ENCODE peak calls at places on chromosomes 13 and 19, in ten cellular contexts. M is GM23338, A is endodermal cell, U is fibroblast of the aortic adventitia, Z is thoracic aorta, T is left ventricle myocardium inferior, Q is kidney epithelial cell, R is OCI-LY7, X is lower lobe of right lung, C is heart left ventricle. L is an unnamed sample.

GRCh38 chr19:22428299-22428913 is 6.3 kb upstream of the ZNF98 start:
- DNase-seq in Q (no peak), T (no peak), C (no peak), Z (no peak), A (no peak), U (no peak), X (no peak), R (no peak), M (no peak), L (no peak)

GRCh38 chr19:4057913-4058695 is 8.6 kb downstream of the ZBTB7A start:
- DNase-seq in T (peak; percentile 84), C (peak; percentile 89), R (no peak), A (no peak), Q (no peak), U (peak; percentile 90), M (peak; percentile 1), Z (peak; percentile 84), X (peak; percentile 92), L (peak; percentile 69)

GRCh38 chr13:22082030-22082429 is 411.2 kb downstream of the FGF9 start:
- DNase-seq in X (no peak), R (no peak), Q (no peak), A (no peak), U (no peak), Z (no peak), C (no peak), M (no peak), T (no peak), L (no peak)

GRCh38 chr13:50244913-50245574 is 229.8 kb downstream of the KCNRG start:
- DNase-seq in X (no peak), T (no peak), Z (peak; percentile 12), R (peak; percentile 43), A (no peak), C (no peak), M (no peak), U (peak; percentile 82), Q (peak; percentile 92), L (peak; percentile 70)

GRCh38 chr13:26584713-26585112 is 27.2 kb downstream of the WASF3 start:
- DNase-seq in M (no peak), X (no peak), Z (no peak), U (peak; percentile 84), A (no peak), R (no peak), C (no peak), T (no peak), Q (no peak), L (peak; percentile 24)

GRCh38 chr19:52896431-52897148 is 845 bp downstream of the ZNF320 start:
- DNase-seq in X (peak; percentile 53), R (peak; percentile 9), M (peak; percentile 47), Z (no peak), T (no peak), C (peak; percentile 42), U (peak; percentile 15), A (peak; percentile 68), Q (no peak), L (peak; percentile 4)

GRCh38 chr19:29872224-29872731 is 60.5 kb downstream of the CCNE1 start:
- DNase-seq in U (no peak), C (no peak), Q (no peak), A (peak; percentile 83), T (no peak), Z (no peak), M (peak; percentile 65), R (no peak), X (no peak), L (no peak)

GRCh38 chr13:20590568-20590967 is 23.6 kb downstream of the IFT88 start:
- DNase-seq in Z (no peak), X (no peak), R (no peak), U (no peak), T (no peak), Q (no peak), M (no peak), A (no peak), C (no peak), L (no peak)

GRCh38 chr13:107866666-107867623 is 348.4 kb downstream of the LIG4 start:
- DNase-seq in T (no peak), Q (no peak), M (peak; percentile 64), R (no peak), Z (no peak), A (peak; percentile 75), U (peak; percentile 24), C (no peak), X (no peak), L (no peak)

GRCh38 chr13:93628136-93628535 is 401.5 kb downstream of the GPC6 start:
- DNase-seq in X (no peak), A (no peak), T (no peak), C (no peak), U (no peak), Q (no peak), M (no peak), R (no peak), Z (no peak), L (no peak)

GRCh38 chr19:8081569-8082550 is 29.3 kb downstream of the CCL25 start:
- DNase-seq in C (no peak), A (peak; percentile 47), Z (no peak), M (peak; percentile 49), Q (no peak), R (no peak), T (no peak), X (no peak), U (no peak), L (no peak)

GRCh38 chr19:18292810-18293641 is 11.6 kb upstream of the JUND start:
- DNase-seq in U (peak; percentile 83), T (peak; percentile 91), Z (peak; percentile 61), R (peak; percentile 60), A (peak; percentile 97), X (peak; percentile 89), Q (no peak), M (peak; percentile 97), C (peak; percentile 93), L (no peak)

GRCh38 chr13:46641274-46642081 is 88.5 kb downstream of the LRCH1 start:
- DNase-seq in Z (no peak), M (no peak), T (peak; percentile 44), A (no peak), R (no peak), U (peak; percentile 79), C (peak; percentile 67), X (no peak), Q (no peak), L (no peak)

DNA sequence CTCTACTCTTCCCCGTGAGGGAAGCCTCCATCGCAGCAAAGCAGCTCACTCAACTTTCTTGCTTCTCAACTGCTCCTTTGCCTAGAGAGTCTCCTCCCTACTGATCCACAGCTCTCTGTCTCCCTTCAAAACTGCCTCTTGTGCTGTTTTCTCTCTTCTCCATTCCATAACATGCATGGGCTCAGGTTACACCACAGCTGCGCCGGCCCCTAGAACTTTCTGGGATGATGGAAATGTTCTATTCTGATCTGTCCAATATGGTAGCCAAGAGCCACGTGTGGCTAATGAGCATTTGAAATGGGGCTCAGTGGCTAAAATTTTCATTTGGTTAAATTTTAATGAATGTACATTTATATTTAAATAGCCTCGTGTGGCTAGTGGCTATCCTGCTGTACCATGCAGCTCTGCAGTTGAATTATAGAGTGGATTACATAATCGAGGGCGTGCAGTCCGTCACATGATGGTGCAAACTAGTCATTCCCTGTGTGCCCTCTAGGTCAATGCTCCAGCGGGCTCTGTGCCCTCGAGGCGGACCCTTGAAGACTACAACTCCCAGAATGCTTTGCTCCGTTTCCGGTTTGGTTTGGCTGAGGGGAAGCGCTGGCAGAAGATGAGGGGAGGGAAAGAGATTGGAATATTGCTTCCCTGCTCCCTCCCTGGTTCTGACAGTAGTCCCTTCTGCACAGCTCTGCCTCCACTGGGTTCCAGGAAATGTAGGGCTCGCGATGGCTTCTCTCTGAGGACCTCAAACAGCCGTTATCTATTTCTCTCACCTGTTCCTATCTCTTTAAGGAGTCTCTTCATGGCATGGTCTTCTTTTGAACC is 109.8 kb downstream of the CACNA1A start:
- DNase-seq in T (peak; percentile 20), C (peak; percentile 30), M (peak; percentile 97), U (peak; percentile 74), A (peak; percentile 92), R (peak; percentile 54), Q (peak; percentile 23), X (peak; percentile 54), Z (no peak), L (peak; percentile 50)
- H3K4me3 ChIP-seq in T (no peak overlapping the region), C (no peak overlapping the region), M (no peak overlapping the region), U (no peak overlapping the region), A (no peak overlapping the region), R (no peak overlapping the region), Q (no peak overlapping the region), X (no peak overlapping the region), Z (no peak overlapping the region), L (peak overlapping the region; percentile 22)

GRCh38 chr13:105412171-105412570 is 1123.3 kb downstream of the EFNB2 start:
- DNase-seq in C (no peak), X (no peak), R (no peak), Q (no peak), A (no peak), Z (no peak), U (no peak), M (no peak), T (no peak), L (no peak)
- TF ChIP-seq CTCF in C (no peak), X (no peak), R (no peak), Q (no peak), A (no peak), Z (no peak), U (no peak), M (no peak), T (no peak), L (no peak)

DNA sequence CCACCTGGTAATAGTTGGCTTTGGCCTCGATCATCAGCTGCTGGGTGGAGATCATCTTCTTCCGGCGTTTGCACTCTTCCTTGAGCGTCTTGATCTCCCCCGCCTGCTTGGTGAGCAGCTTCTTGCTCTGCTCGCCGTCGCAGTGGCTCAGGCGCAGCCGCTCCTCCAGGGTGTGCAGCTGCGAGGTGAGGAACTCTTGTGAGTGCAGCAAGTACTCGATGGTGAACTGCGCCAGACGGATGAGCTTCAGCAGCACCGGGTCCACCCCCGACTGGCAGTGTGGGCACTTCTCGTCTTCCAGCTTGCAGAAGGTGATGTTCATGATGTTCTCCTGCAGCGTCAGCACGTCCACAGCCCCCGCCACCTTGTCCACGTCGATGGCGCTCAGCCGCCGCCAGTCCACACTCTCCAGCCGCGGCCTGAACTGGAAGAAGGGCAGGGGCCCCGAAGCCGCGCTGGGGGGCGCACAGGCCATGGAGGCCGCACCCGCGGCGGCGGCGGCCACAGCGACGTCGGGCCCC is 3.2 kb downstream of the DZIP1 start:
- DNase-seq in M (peak; percentile 70), C (peak; percentile 36), T (no peak), Z (no peak), A (peak; percentile 74), U (no peak), X (no peak), Q (no peak), R (no peak), L (no peak)
- H3K4me3 ChIP-seq in M (peak overlapping the region; percentile 80), C (peak overlapping the region; percentile 62), T (peak overlapping the region; percentile 78), Z (peak overlapping the region; percentile 77), A (no peak overlapping the region), U (peak overlapping the region; percentile 76), X (peak overlapping the region; percentile 43), Q (peak overlapping the region; percentile 32), R (no peak overlapping the region), L (peak overlapping the region; percentile 34)

GRCh38 chr13:71674776-71675352 is 192.1 kb downstream of the DACH1 start:
- DNase-seq in A (no peak), Q (no peak), M (peak; percentile 16), T (no peak), C (no peak), Z (no peak), U (no peak), R (no peak), X (no peak), L (no peak)
- TF ChIP-seq CTCF in A (peak; percentile 59), Q (peak; percentile 26), M (peak; percentile 65), T (no peak), C (peak; percentile 10), Z (no peak), U (no peak), R (peak; percentile 60), X (no peak), L (peak; percentile 27)